ENCODE peak calls at places on chromosomes 16 and 17, in seven cellular contexts. K, E, B, C, G, W and V are unnamed samples.

GRCh38 chr16:81601008-81601428 is 156.4 kb downstream of the CMIP start:
- DNase-seq in K (no peak), E (no peak), B (no peak), C (peak), G (no peak), W (no peak), V (no peak)

GRCh38 chr16:24975428-24975889 is 39.7 kb downstream of the ARHGAP17 start:
- DNase-seq in K (no peak), E (no peak), B (no peak), C (no peak), G (no peak), W (no peak), V (no peak)

GRCh38 chr16:53449816-53450517 is 15.7 kb downstream of the RBL2 start:
- DNase-seq in K (no peak), E (no peak), B (no peak), C (peak), G (no peak), W (no peak), V (no peak)

GRCh38 chr16:17238285-17239028 is 232.3 kb downstream of the XYLT1 start:
- DNase-seq in K (no peak), E (no peak), B (no peak), C (no peak), G (no peak), W (no peak), V (no peak)

GRCh38 chr17:40070644-40070894 is 7.8 kb downstream of the THRA start:
- DNase-seq in K (no peak), E (no peak), B (no peak), C (no peak), G (no peak), W (no peak), V (no peak)

GRCh38 chr16:1745181-1745899 is 26.0 kb downstream of the NME3 start:
- DNase-seq in K (no peak), E (no peak), B (no peak), C (no peak), G (no peak), W (no peak), V (no peak)

GRCh38 chr17:66372182-66372581 is 69.8 kb downstream of the PRKCA start:
- DNase-seq in K (no peak), E (no peak), B (no peak), C (no peak), G (no peak), W (no peak), V (no peak)

GRCh38 chr16:26598989-26599785 is 467.5 kb upstream of the C16orf82 start:
- DNase-seq in K (no peak), E (no peak), B (no peak), C (no peak), G (no peak), W (no peak), V (no peak)

GRCh38 chr17:48259710-48260291 is 152.2 kb downstream of the SNX11 start:
- DNase-seq in K (peak), E (no peak), B (no peak), C (no peak), G (no peak), W (no peak), V (no peak)

GRCh38 chr17:3695129-3695722 is 729 bp downstream of the P2RX5 start:
- DNase-seq in K (no peak), E (no peak), B (no peak), C (no peak), G (no peak), W (no peak), V (no peak)

GRCh38 chr17:18158022-18158600 is 25.5 kb upstream of the ALKBH5 start:
- DNase-seq in K (peak), E (peak), B (peak), C (no peak), G (peak), W (peak), V (no peak)

GRCh38 chr17:38609280-38610031 is 3.7 kb upstream of the SRCIN1 start:
- DNase-seq in K (no peak), E (no peak), B (no peak), C (no peak), G (no peak), W (no peak), V (no peak)

GRCh38 chr16:70453891-70454220 is 539 bp upstream of the FCSK start:
- DNase-seq in K (no peak), E (no peak), B (no peak), C (no peak), G (peak), W (no peak), V (no peak)

GRCh38 chr16:54933281-54934150 is 2.9 kb downstream of the IRX5 start:
- DNase-seq in K (no peak), E (peak), B (no peak), C (no peak), G (no peak), W (no peak), V (no peak)

GRCh38 chr17:73118876-73119485 is 26.5 kb upstream of the SLC39A11 start:
- DNase-seq in K (no peak), E (no peak), B (no peak), C (no peak), G (peak), W (no peak), V (no peak)

GRCh38 chr16:17511340-17511739 is 40.6 kb upstream of the XYLT1 start:
- DNase-seq in K (no peak), E (no peak), B (no peak), C (no peak), G (no peak), W (no peak), V (no peak)

GRCh38 chr17:18089613-18090012 is 1.9 kb downstream of the DRG2 start:
- DNase-seq in K (no peak), E (no peak), B (no peak), C (no peak), G (no peak), W (no peak), V (no peak)